ENCODE peak calls at places on chromosome 9, in four cellular contexts. L, E, D and X are unnamed samples.

GRCh38 chr9:128276574-128277270 is 646 bp downstream of the SWI5 start:
- DNase-seq in D (peak; percentile 62), E (no peak), L (no peak), X (no peak)

GRCh38 chr9:129567842-129568559 is 52.9 kb downstream of the C9orf50 start:
- DNase-seq in E (peak; percentile 75), L (peak; percentile 73), D (no peak), X (peak; percentile 69)

GRCh38 chr9:92607773-92608172 is 62.2 kb downstream of the IPPK start:
- DNase-seq in L (no peak), D (peak; percentile 82), E (no peak), X (no peak)

GRCh38 chr9:6931913-6932312 is 174.1 kb downstream of the KDM4C start:
- DNase-seq in D (no peak), L (peak; percentile 74), E (peak; percentile 65), X (no peak)

GRCh38 chr9:89657765-89658164 is 53.0 kb downstream of the GADD45G start:
- DNase-seq in D (no peak), L (no peak), E (no peak), X (no peak)

GRCh38 chr9:13377286-13377925 is 97.9 kb upstream of the MPDZ start:
- DNase-seq in D (no peak), E (no peak), L (no peak), X (no peak)

GRCh38 chr9:107635137-107635802 is 145.7 kb upstream of the KLF4 start:
- DNase-seq in E (no peak), L (no peak), D (no peak), X (no peak)

GRCh38 chr9:10062629-10063395 is 550.0 kb downstream of the PTPRD start:
- DNase-seq in D (no peak), L (no peak), E (no peak), X (no peak)

GRCh38 chr9:95074632-95075269 is 242.8 kb downstream of the FANCC start:
- DNase-seq in E (no peak), D (no peak), L (no peak), X (no peak)

DNA sequence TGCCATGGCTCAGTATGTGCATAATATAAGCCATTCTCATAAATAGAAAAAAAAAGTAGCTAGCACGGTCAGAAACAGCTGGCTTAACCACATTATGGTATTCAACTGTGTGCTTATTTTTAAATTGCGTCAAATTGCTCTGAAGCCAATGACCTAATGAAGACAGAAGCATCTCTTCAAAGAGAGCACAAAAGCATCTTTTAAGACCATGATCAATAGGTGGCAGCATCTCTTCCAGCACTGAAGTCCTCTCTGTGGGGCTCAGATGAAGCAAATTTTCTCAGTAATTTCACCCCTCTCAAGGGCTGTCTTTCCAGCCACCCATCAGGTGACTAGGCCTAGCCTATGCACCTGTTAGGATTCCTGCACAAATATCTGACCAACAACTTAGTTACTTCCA is 251.4 kb downstream of the GLIS3 start:
- DNase-seq in E (no peak), L (no peak), D (no peak), X (no peak)
- TF ChIP-seq JUND in E (no peak), L (no peak), D (no peak), X (no peak)

DNA sequence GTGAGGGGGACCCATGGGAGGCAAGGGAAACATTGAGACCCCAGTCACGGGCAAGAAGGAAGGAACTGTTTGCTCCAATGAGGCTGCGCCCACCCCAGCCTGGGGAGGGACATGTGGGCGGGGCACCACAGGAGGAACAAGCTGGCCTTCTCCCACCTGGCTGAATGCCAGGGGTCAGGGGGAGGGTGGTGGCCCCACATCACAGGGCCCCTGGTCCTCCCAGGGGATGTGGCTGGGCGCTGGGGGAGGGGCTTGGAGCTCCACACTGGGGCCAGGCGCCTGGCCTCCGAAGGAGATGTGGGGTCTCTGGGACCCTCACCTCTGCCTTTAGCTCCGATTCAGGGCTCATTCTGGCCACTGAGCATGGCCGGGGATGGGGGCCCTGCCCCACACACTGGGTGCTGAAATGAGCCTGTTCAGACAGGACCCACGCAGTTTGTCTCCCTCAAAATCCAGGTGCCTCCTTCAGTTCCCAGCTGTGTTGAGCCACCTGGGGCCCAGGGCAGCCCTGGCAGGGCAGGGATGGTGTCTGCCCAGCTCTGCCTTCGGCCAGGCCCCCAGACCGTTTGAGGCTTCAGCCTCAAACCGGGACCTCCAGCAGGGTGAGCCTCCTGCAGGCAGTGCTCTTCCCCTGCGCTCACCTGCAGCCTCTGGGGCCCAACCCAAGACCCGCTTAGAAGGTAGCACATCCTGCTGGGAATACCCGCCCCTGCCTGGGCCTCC is 33.2 kb upstream of the NOTCH1 start:
- DNase-seq in E (no peak), D (peak; percentile 59), L (peak; percentile 50), X (peak; percentile 68)
- TF ChIP-seq JUND in E (no peak), D (no peak), L (no peak), X (no peak)

GRCh38 chr9:117936185-117936758 is 232.1 kb downstream of the TLR4 start:
- DNase-seq in L (no peak), D (peak; percentile 22), E (no peak), X (no peak)
- TF ChIP-seq JUND in L (no peak), D (no peak), E (no peak), X (no peak)

GRCh38 chr9:69499401-69499800 is 172.8 kb downstream of the APBA1 start:
- DNase-seq in L (no peak), D (no peak), E (no peak), X (no peak)
- TF ChIP-seq JUND in L (no peak), D (no peak), E (no peak), X (no peak)

DNA sequence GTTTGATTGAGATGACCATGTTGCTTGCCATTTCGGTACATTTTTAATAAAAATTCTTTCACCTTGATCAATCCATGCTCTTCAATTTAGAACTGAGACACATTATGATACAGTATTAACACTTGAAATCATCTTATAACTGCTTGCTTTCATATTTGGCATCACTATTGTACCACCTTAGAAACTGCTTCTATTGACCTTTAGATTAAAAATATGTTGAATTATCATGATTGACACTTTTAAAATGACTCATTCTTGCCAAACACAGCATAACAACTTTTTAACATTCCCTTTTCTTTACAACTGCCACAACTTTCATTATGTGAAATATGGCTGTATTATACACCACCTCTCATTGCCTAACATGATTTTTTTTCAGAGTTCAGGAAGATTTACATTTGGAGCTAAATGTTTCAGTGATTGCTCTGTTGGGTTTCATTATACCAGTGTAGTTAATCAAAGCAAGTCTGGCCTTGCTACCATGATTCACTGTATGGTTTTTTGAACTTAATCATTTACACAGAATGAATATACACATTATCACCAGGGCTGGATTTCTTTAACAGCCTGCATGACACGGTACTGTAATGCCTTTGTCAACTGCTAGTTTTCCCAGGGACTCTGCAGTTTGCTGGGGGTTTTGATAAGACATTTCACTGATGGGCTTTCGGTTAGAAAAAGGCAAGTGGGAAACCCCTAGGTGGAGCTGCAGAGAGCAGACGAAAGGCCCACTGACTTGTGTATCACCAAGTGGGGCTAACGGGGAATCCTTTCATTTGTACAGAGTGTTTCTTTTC is 93.6 kb upstream of the TLE4 start:
- DNase-seq in E (peak; percentile 5), L (no peak), D (peak; percentile 21), X (no peak)
- TF ChIP-seq JUND in E (no peak), L (no peak), D (no peak), X (no peak)

GRCh38 chr9:116469128-116469527 is 218.0 kb upstream of the TRIM32 start:
- DNase-seq in D (no peak), E (no peak), L (no peak), X (no peak)

GRCh38 chr9:116468369-116468768 is 218.7 kb upstream of the TRIM32 start:
- DNase-seq in D (no peak), L (no peak), E (no peak), X (no peak)

GRCh38 chr9:116471943-116472506 is 215.1 kb upstream of the TRIM32 start:
- DNase-seq in D (no peak), E (no peak), L (no peak), X (no peak)

GRCh38 chr9:116467740-116468351 is 219.3 kb upstream of the TRIM32 start:
- DNase-seq in E (no peak), D (no peak), L (no peak), X (no peak)

GRCh38 chr9:116471093-116471906 is 215.8 kb upstream of the TRIM32 start:
- DNase-seq in D (no peak), E (no peak), L (no peak), X (no peak)
- TF ChIP-seq JUND in D (no peak), E (no peak), L (no peak), X (no peak)

GRCh38 chr9:124458441-124458840 is 8.2 kb downstream of the ADGRD2 start:
- DNase-seq in D (no peak), L (no peak), E (no peak), X (no peak)
- TF ChIP-seq JUND in D (no peak), L (no peak), E (no peak), X (no peak)

GRCh38 chr9:11417782-11418181 is 805.0 kb upstream of the PTPRD start:
- DNase-seq in D (no peak), L (no peak), E (no peak), X (no peak)
- TF ChIP-seq JUND in D (no peak), L (no peak), E (no peak), X (no peak)

GRCh38 chr9:76219555-76220151 is 174.6 kb downstream of the RFK start:
- DNase-seq in E (no peak), D (peak; percentile 1), L (no peak), X (no peak)
- TF ChIP-seq JUND in E (no peak), D (no peak), L (no peak), X (no peak)

DNA sequence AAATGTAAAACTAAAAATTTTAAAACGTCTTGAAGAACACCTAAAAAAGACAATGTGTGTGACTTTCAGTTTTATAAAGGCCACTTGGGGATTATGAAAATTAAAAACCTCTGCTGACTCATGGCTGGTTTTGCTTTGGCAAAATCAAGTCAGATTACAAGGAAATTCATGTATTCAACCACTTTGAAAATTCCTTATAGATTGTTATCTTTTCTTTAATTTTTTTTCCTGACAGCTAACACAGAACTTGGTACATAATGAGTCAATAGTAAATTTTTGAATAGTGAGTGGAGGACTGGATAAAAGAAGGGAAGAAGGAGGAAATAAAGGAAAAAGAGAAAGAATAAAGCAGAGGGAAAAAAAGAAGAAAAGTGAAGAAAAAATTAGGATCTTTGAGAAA is 1774.7 kb upstream of the ACO1 start:
- DNase-seq in L (no peak), E (no peak), D (no peak), X (no peak)
- TF ChIP-seq JUND in L (no peak), E (no peak), D (peak; percentile 53), X (no peak)